ENCODE peak calls at places on chromosomes 5 and 9, in five cellular contexts. One of them, this sample, is unnamed. For H3K4me1, the result is how much of the 10 kb centered on the place peaks cover.

GRCh38 chr9:26643826-26644225 is 248.8 kb downstream of the CAAP1 start:
- DNase-seq in GM23248: no peak
- DNase-seq in ovary: no peak
- DNase-seq in iPS DF 6.9: no peak
- DNase-seq in HepG2: no peak
- DNase-seq in this sample: no peak

GRCh38 chr9:129823163-129823933 is 588 bp downstream of the TOR1A start:
- DNase-seq in GM23248: peak
- DNase-seq in ovary: no peak
- DNase-seq in iPS DF 6.9: no peak
- DNase-seq in HepG2: no peak
- DNase-seq in this sample: no peak

GRCh38 chr5:175216991-175217390 is 227.0 kb downstream of the DRD1 start:
- DNase-seq in GM23248: peak
- DNase-seq in ovary: no peak
- DNase-seq in iPS DF 6.9: no peak
- DNase-seq in HepG2: no peak
- DNase-seq in this sample: no peak

GRCh38 chr5:68261174-68262021 is 45.8 kb downstream of the PIK3R1 start:
- DNase-seq in GM23248: peak
- DNase-seq in ovary: no peak
- DNase-seq in iPS DF 6.9: no peak
- DNase-seq in HepG2: no peak
- DNase-seq in this sample: no peak

GRCh38 chr9:134340475-134341186 is 14.4 kb downstream of the RXRA start:
- DNase-seq in GM23248: no peak
- DNase-seq in ovary: no peak
- DNase-seq in iPS DF 6.9: no peak
- DNase-seq in HepG2: no peak
- DNase-seq in this sample: no peak

GRCh38 chr5:179139111-179139935 is 79.2 kb downstream of the ZNF354C start:
- DNase-seq in GM23248: no peak
- DNase-seq in ovary: no peak
- DNase-seq in iPS DF 6.9: no peak
- DNase-seq in HepG2: no peak
- DNase-seq in this sample: no peak

GRCh38 chr5:2686725-2687124 is 64.8 kb downstream of the IRX2 start:
- DNase-seq in GM23248: peak
- DNase-seq in ovary: no peak
- DNase-seq in iPS DF 6.9: no peak
- DNase-seq in HepG2: no peak
- DNase-seq in this sample: no peak

GRCh38 chr9:113381909-113382411 is 5.2 kb upstream of the HDHD3 start:
- DNase-seq in GM23248: no peak
- DNase-seq in ovary: no peak
- DNase-seq in iPS DF 6.9: no peak
- DNase-seq in HepG2: peak
- DNase-seq in this sample: peak

GRCh38 chr5:154159343-154159742 is 31.2 kb upstream of the GALNT10 start:
- DNase-seq in GM23248: peak
- DNase-seq in ovary: no peak
- DNase-seq in iPS DF 6.9: no peak
- DNase-seq in HepG2: no peak
- DNase-seq in this sample: no peak

GRCh38 chr5:3741372-3741770 is 145.7 kb downstream of the IRX1 start:
- DNase-seq in GM23248: no peak
- DNase-seq in ovary: no peak
- DNase-seq in iPS DF 6.9: no peak
- DNase-seq in HepG2: no peak
- DNase-seq in this sample: no peak

GRCh38 chr9:134321957-134322741 is 4.1 kb upstream of the RXRA start:
- DNase-seq in GM23248: no peak
- DNase-seq in ovary: peak
- DNase-seq in iPS DF 6.9: no peak
- DNase-seq in HepG2: no peak
- DNase-seq in this sample: no peak

GRCh38 chr5:20678814-20679298 is 690.9 kb upstream of the CDH18 start:
- DNase-seq in GM23248: peak
- DNase-seq in ovary: no peak
- DNase-seq in iPS DF 6.9: no peak
- DNase-seq in HepG2: no peak
- DNase-seq in this sample: no peak

GRCh38 chr5:32419791-32420190 is 24.7 kb downstream of the ZFR start:
- DNase-seq in GM23248: peak
- DNase-seq in ovary: no peak
- DNase-seq in iPS DF 6.9: no peak
- DNase-seq in HepG2: no peak
- DNase-seq in this sample: no peak

GRCh38 chr5:78137290-78137689 is 157.2 kb downstream of the AP3B1 start:
- DNase-seq in GM23248: no peak
- DNase-seq in ovary: no peak
- DNase-seq in iPS DF 6.9: no peak
- DNase-seq in HepG2: no peak
- DNase-seq in this sample: no peak

GRCh38 chr5:134224905-134225779 is 731 bp downstream of the PPP2CA start:
- DNase-seq in GM23248: peak
- DNase-seq in ovary: peak
- DNase-seq in iPS DF 6.9: no peak
- DNase-seq in HepG2: peak
- DNase-seq in this sample: peak

GRCh38 chr9:83281306-83282255 is 218.6 kb upstream of the RASEF start:
- DNase-seq in GM23248: peak
- DNase-seq in ovary: no peak
- DNase-seq in iPS DF 6.9: no peak
- DNase-seq in HepG2: no peak
- DNase-seq in this sample: no peak

GRCh38 chr5:82105457-82105856 is 133.6 kb downstream of the ATG10 start:
- DNase-seq in GM23248: peak
- DNase-seq in ovary: no peak
- DNase-seq in iPS DF 6.9: no peak
- DNase-seq in HepG2: no peak
- DNase-seq in this sample: no peak

GRCh38 chr5:1652873-1653707 is 129.3 kb upstream of the LPCAT1 start:
- DNase-seq in GM23248: peak
- DNase-seq in ovary: no peak
- DNase-seq in iPS DF 6.9: no peak
- DNase-seq in HepG2: no peak
- DNase-seq in this sample: peak

GRCh38 chr5:112317866-112318265 is 101.2 kb downstream of the EPB41L4A start:
- DNase-seq in GM23248: no peak
- DNase-seq in ovary: no peak
- DNase-seq in iPS DF 6.9: no peak
- DNase-seq in HepG2: no peak
- DNase-seq in this sample: no peak

GRCh38 chr5:112316731-112317130 is 102.3 kb downstream of the EPB41L4A start:
- DNase-seq in GM23248: no peak
- DNase-seq in ovary: no peak
- DNase-seq in iPS DF 6.9: no peak
- DNase-seq in HepG2: no peak
- DNase-seq in this sample: no peak

GRCh38 chr5:112318346-112318745 is 100.7 kb downstream of the EPB41L4A start:
- DNase-seq in GM23248: no peak
- DNase-seq in ovary: no peak
- DNase-seq in iPS DF 6.9: no peak
- DNase-seq in HepG2: no peak
- DNase-seq in this sample: no peak

GRCh38 chr5:112316006-112316405 is 103.1 kb downstream of the EPB41L4A start:
- DNase-seq in GM23248: no peak
- DNase-seq in ovary: no peak
- DNase-seq in iPS DF 6.9: no peak
- DNase-seq in HepG2: no peak
- DNase-seq in this sample: no peak

GRCh38 chr5:112320408-112320807 is 98.7 kb downstream of the EPB41L4A start:
- DNase-seq in GM23248: no peak
- DNase-seq in ovary: no peak
- DNase-seq in iPS DF 6.9: no peak
- DNase-seq in HepG2: no peak
- DNase-seq in this sample: no peak
- H3K4me1 ChIP-seq in GM23248: under half
- H3K4me1 ChIP-seq in ovary: under half
- H3K4me1 ChIP-seq in iPS DF 6.9: under half
- H3K4me1 ChIP-seq in HepG2: under half
- H3K4me1 ChIP-seq in this sample: under half

GRCh38 chr5:120463026-120463770 is 902 bp upstream of the PRR16 start:
- DNase-seq in GM23248: no peak
- DNase-seq in ovary: no peak
- DNase-seq in iPS DF 6.9: no peak
- DNase-seq in HepG2: no peak
- DNase-seq in this sample: no peak

GRCh38 chr5:120466337-120467006 is 2.4 kb downstream of the PRR16 start:
- DNase-seq in GM23248: peak
- DNase-seq in ovary: no peak
- DNase-seq in iPS DF 6.9: no peak
- DNase-seq in HepG2: no peak
- DNase-seq in this sample: no peak

GRCh38 chr5:120464627-120465280 is 654 bp downstream of the PRR16 start:
- DNase-seq in GM23248: peak
- DNase-seq in ovary: peak
- DNase-seq in iPS DF 6.9: no peak
- DNase-seq in HepG2: no peak
- DNase-seq in this sample: no peak

GRCh38 chr5:120465281-120465961 is 1.3 kb downstream of the PRR16 start:
- DNase-seq in GM23248: peak
- DNase-seq in ovary: peak
- DNase-seq in iPS DF 6.9: no peak
- DNase-seq in HepG2: no peak
- DNase-seq in this sample: no peak

DNA sequence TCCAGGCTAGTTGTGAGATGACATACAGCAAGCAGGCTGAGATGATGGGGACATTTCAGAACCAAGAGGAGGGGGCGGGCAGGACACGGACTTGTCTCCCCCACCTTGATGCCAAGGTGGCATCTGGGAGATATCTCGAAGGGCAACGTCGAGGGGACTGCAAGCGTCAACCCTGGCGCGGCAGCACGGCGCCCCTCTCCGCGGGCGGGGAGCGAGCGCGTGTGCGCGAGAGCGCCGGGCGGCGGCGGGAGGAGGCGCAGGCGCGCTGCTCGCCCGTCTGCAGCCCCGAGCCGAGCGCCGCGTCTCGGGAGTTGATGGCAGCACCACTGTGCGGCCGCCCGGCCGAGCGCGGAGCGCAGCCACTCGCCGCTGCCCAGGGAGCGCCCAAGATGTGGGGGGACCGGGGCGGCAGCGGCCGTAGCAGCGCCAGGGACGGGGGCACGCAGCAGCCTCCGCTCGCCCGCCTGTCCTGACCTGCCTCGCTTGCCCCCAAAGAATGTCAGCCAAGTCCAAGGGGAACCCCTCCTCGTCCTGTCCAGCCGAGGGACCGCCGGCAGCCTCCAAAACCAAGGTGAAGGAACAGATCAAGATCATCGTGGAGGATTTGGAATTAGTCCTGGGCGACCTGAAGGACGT is at the start of gene PRR16:
- DNase-seq in GM23248: peak
- DNase-seq in ovary: peak
- DNase-seq in iPS DF 6.9: no peak
- DNase-seq in HepG2: no peak
- DNase-seq in this sample: no peak
- H3K4me3 ChIP-seq in GM23248: peak
- H3K4me3 ChIP-seq in ovary: peak
- H3K4me3 ChIP-seq in iPS DF 6.9: peak
- H3K4me3 ChIP-seq in HepG2: peak
- H3K4me3 ChIP-seq in this sample: no peak

GRCh38 chr5:65108786-65109743 is 340.3 kb downstream of the CWC27 start:
- DNase-seq in GM23248: peak
- DNase-seq in ovary: no peak
- DNase-seq in iPS DF 6.9: no peak
- DNase-seq in HepG2: no peak
- DNase-seq in this sample: no peak

GRCh38 chr5:65113766-65114165 is 345.0 kb downstream of the CWC27 start:
- DNase-seq in GM23248: no peak
- DNase-seq in ovary: no peak
- DNase-seq in iPS DF 6.9: no peak
- DNase-seq in HepG2: no peak
- DNase-seq in this sample: no peak

GRCh38 chr5:65117525-65117924 is 348.8 kb downstream of the CWC27 start:
- DNase-seq in GM23248: no peak
- DNase-seq in ovary: no peak
- DNase-seq in iPS DF 6.9: no peak
- DNase-seq in HepG2: no peak
- DNase-seq in this sample: no peak

DNA sequence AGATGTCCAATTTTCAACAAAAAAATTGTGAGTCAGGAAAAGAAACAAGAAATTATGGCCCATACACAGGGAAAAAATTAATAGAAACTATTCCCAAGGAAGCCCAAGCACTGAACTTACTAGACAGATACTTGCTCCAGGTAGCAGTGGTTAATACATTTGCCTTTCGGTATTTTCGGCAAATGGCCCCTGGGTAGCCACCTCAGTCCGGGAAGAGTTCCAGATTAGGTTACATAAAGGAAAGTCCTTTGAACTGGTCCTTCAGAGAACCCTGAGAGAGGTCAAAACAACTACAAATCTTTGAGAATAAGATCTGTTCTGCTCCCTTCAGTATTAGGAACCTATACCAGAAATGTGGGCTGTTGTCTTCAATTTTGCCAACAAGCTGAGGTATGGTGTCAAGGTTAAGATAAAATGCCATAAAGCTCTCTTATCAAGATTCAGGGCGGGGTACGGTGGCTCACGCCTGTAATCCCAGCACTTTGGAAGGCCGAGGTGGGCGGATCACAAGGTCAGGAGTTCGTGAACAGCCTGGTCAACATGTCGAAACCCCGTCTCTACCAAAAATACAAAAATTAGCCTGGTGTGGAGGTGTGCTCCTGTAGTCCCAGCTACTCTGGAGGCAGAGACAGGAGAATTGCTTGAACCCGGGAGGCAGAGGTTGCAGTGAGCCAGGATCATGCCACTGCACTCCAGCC is 343.4 kb downstream of the CWC27 start:
- DNase-seq in GM23248: no peak
- DNase-seq in ovary: no peak
- DNase-seq in iPS DF 6.9: no peak
- DNase-seq in HepG2: no peak
- DNase-seq in this sample: no peak
- H3K4me1 ChIP-seq in GM23248: under half
- H3K4me1 ChIP-seq in ovary: under half
- H3K4me1 ChIP-seq in iPS DF 6.9: under half
- H3K4me1 ChIP-seq in HepG2: under half
- H3K4me1 ChIP-seq in this sample: under half

DNA sequence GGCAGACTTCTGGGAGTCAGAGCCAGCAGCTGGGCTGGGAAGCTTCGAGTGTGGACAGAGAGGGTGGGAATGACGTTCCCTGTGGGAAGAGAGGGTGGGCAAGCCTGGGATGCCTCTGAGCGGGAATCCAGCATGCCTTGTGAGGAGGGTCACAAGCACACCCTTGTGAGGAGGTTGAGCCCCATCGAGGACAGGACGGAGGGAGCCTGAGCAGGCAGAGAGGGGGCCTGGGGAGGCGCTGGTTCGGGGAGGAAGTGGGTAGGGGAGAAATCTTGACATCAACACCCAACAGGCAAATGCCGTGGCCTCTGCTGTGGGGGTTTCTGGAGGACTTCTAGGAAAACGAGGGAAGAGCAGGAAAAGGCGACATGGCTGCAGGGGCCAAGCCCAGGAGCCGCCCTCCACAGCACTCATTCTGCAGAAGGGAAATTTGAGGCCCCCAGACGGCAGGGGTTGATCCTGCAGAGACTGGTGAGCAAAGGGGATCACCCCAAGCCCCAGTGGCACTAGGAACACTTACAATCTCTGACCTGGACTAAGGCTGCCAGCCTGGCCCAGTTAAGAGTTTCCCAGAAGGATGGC is 1.1 kb upstream of the IL13 start:
- DNase-seq in GM23248: no peak
- DNase-seq in ovary: no peak
- DNase-seq in iPS DF 6.9: no peak
- DNase-seq in HepG2: no peak
- DNase-seq in this sample: no peak
- H3K4me3 ChIP-seq in GM23248: peak
- H3K4me3 ChIP-seq in ovary: no peak
- H3K4me3 ChIP-seq in iPS DF 6.9: no peak
- H3K4me3 ChIP-seq in HepG2: no peak
- H3K4me3 ChIP-seq in this sample: no peak

This sample was measured in Caco-2.